ENCODE peak calls at places on chromosomes 1 and 21, in nine cellular contexts. K is stimulated activated naive CD4-positive, alpha-beta T cell; D is activated gamma-delta T cell treated with anti-CD3 and anti-CD28 coated beads, Interleukin-2, amount 50 U/mL, for 16 hours; F is EH; O is GM10248; Z is GM13977; B is T-helper 1 cell; X is neural crest cell; G is aorta. Y is an unnamed sample.

GRCh38 chr1:173205146-173206051 is 1.7 kb downstream of the TNFSF4 start:
- DNase-seq in K (peak), F (peak), G (no peak), X (no peak), B (peak), D (no peak), Z (no peak), O (no peak), Y (no peak)

GRCh38 chr1:32626176-32626575 is 24.2 kb downstream of the ZBTB8OS start:
- DNase-seq in G (no peak), Z (no peak), D (no peak), B (no peak), K (no peak), F (no peak), X (no peak), O (no peak), Y (no peak)

GRCh38 chr1:228236744-228237143 is 28.9 kb downstream of the OBSCN start:
- DNase-seq in Z (no peak), B (no peak), F (peak), K (no peak), O (no peak), D (no peak), G (no peak), X (peak), Y (no peak)

GRCh38 chr21:35924714-35925301 is 135.5 kb downstream of the SETD4 start:
- DNase-seq in Z (no peak), X (no peak), G (no peak), D (no peak), O (no peak), B (no peak), F (peak), K (no peak), Y (no peak)

GRCh38 chr1:17213433-17214148 is 8.7 kb downstream of the PADI1 start:
- DNase-seq in D (no peak), B (no peak), K (no peak), G (no peak), X (no peak), O (no peak), Z (no peak), F (no peak), Y (no peak)

GRCh38 chr1:10490271-10490970 is 15.7 kb downstream of the PEX14 start:
- DNase-seq in F (no peak), O (no peak), X (no peak), Z (no peak), K (no peak), G (no peak), B (no peak), D (no peak), Y (no peak)

GRCh38 chr1:20484526-20485462 is 1.2 kb downstream of the CAMK2N1 start:
- DNase-seq in X (peak), Z (no peak), G (no peak), B (no peak), O (no peak), F (peak), K (no peak), D (no peak), Y (no peak)

GRCh38 chr1:93672069-93672468 is 9.6 kb downstream of the BCAR3 start:
- DNase-seq in B (no peak), K (no peak), G (peak), X (no peak), D (no peak), O (no peak), Z (no peak), F (peak), Y (no peak)

GRCh38 chr1:201693887-201694614 is 134.9 kb upstream of the IPO9 start:
- DNase-seq in Z (no peak), F (no peak), X (peak), K (no peak), O (no peak), B (no peak), D (no peak), G (peak), Y (no peak)

GRCh38 chr1:198238121-198238520 is 81.3 kb downstream of the NEK7 start:
- DNase-seq in F (no peak), K (no peak), O (no peak), G (peak), Z (no peak), B (no peak), X (no peak), D (no peak), Y (peak)

GRCh38 chr1:165886193-165886592 is 58.8 kb downstream of the UCK2 start:
- DNase-seq in O (no peak), X (no peak), B (no peak), G (no peak), Z (no peak), F (no peak), D (no peak), K (no peak), Y (no peak)

GRCh38 chr1:10697621-10698160 is 98.8 kb downstream of the CASZ1 start:
- DNase-seq in B (no peak), K (no peak), D (no peak), G (no peak), F (no peak), Z (no peak), X (no peak), O (no peak), Y (no peak)

GRCh38 chr1:232853994-232854532 is 48.8 kb downstream of the MAP10 start:
- DNase-seq in F (peak), Z (no peak), K (no peak), O (no peak), G (no peak), B (no peak), D (no peak), X (no peak), Y (no peak)

GRCh38 chr1:35544976-35545375 is 12.2 kb downstream of the KIAA0319L start:
- DNase-seq in B (peak), O (peak), K (peak), D (peak), F (peak), Z (peak), X (no peak), G (no peak), Y (peak)

GRCh38 chr1:47437518-47438320 is at the start of gene FOXD2:
- DNase-seq in B (peak), D (peak), F (peak), G (peak), X (peak), O (peak), K (peak), Z (peak), Y (peak)

Y was measured in Ammon's horn.